ENCODE peak calls at places on chromosomes 12 and 14, in ten cellular contexts. One of them, this sample, is unnamed.

GRCh38 chr12:45464699-45465098 is 248.8 kb downstream of the ANO6 start:
- DNase-seq in Daoy: no peak
- DNase-seq in stimulated activated CD4-positive, alpha-beta T cell treated with anti-CD3 and anti-CD28 coated beads, Interleukin-4, amount 100 ng/mL, for 24 hours: no peak
- DNase-seq in naive thymus-derived CD4-positive, alpha-beta T cell: no peak
- DNase-seq in activated T-cell treated with anti-CD3 and anti-CD28 coated beads, Interleukin-2, amount 50 U/mL, for 72 hours: no peak
- DNase-seq in pancreas: no peak
- DNase-seq in NCI-H1417 treated with DMSO at 0.1 percent for 48 hours: no peak
- DNase-seq in GM03348: no peak
- DNase-seq in HTR-8/SVneo: no peak
- DNase-seq in epithelial cell of esophagus: peak; percentile 9
- DNase-seq in this sample: no peak

GRCh38 chr14:89025581-89026236 is 201.3 kb downstream of the TTC8 start:
- DNase-seq in stimulated activated CD4-positive, alpha-beta T cell treated with anti-CD3 and anti-CD28 coated beads, Interleukin-4, amount 100 ng/mL, for 24 hours: no peak
- DNase-seq in Daoy: no peak
- DNase-seq in GM03348: peak; percentile 80
- DNase-seq in activated T-cell treated with anti-CD3 and anti-CD28 coated beads, Interleukin-2, amount 50 U/mL, for 72 hours: no peak
- DNase-seq in HTR-8/SVneo: no peak
- DNase-seq in naive thymus-derived CD4-positive, alpha-beta T cell: no peak
- DNase-seq in NCI-H1417 treated with DMSO at 0.1 percent for 48 hours: no peak
- DNase-seq in pancreas: no peak
- DNase-seq in epithelial cell of esophagus: no peak
- DNase-seq in this sample: no peak

GRCh38 chr12:45726594-45727300 is 2.8 kb upstream of the ARID2 start:
- DNase-seq in GM03348: peak; percentile 69
- DNase-seq in naive thymus-derived CD4-positive, alpha-beta T cell: no peak
- DNase-seq in Daoy: peak; percentile 54
- DNase-seq in epithelial cell of esophagus: peak; percentile 48
- DNase-seq in pancreas: peak; percentile 83
- DNase-seq in activated T-cell treated with anti-CD3 and anti-CD28 coated beads, Interleukin-2, amount 50 U/mL, for 72 hours: peak; percentile 55
- DNase-seq in NCI-H1417 treated with DMSO at 0.1 percent for 48 hours: no peak
- DNase-seq in HTR-8/SVneo: peak; percentile 6
- DNase-seq in stimulated activated CD4-positive, alpha-beta T cell treated with anti-CD3 and anti-CD28 coated beads, Interleukin-4, amount 100 ng/mL, for 24 hours: peak; percentile 34
- DNase-seq in this sample: no peak

GRCh38 chr12:131060011-131060703 is 106.5 kb downstream of the ADGRD1 start:
- DNase-seq in HTR-8/SVneo: no peak
- DNase-seq in epithelial cell of esophagus: no peak
- DNase-seq in NCI-H1417 treated with DMSO at 0.1 percent for 48 hours: no peak
- DNase-seq in naive thymus-derived CD4-positive, alpha-beta T cell: no peak
- DNase-seq in Daoy: no peak
- DNase-seq in stimulated activated CD4-positive, alpha-beta T cell treated with anti-CD3 and anti-CD28 coated beads, Interleukin-4, amount 100 ng/mL, for 24 hours: no peak
- DNase-seq in GM03348: no peak
- DNase-seq in activated T-cell treated with anti-CD3 and anti-CD28 coated beads, Interleukin-2, amount 50 U/mL, for 72 hours: no peak
- DNase-seq in pancreas: no peak
- DNase-seq in this sample: no peak

GRCh38 chr12:9702239-9702638 is 30.7 kb downstream of the CLECL1 start:
- DNase-seq in Daoy: no peak
- DNase-seq in GM03348: no peak
- DNase-seq in pancreas: no peak
- DNase-seq in epithelial cell of esophagus: no peak
- DNase-seq in naive thymus-derived CD4-positive, alpha-beta T cell: peak; percentile 71
- DNase-seq in stimulated activated CD4-positive, alpha-beta T cell treated with anti-CD3 and anti-CD28 coated beads, Interleukin-4, amount 100 ng/mL, for 24 hours: peak; percentile 35
- DNase-seq in NCI-H1417 treated with DMSO at 0.1 percent for 48 hours: no peak
- DNase-seq in HTR-8/SVneo: no peak
- DNase-seq in activated T-cell treated with anti-CD3 and anti-CD28 coated beads, Interleukin-2, amount 50 U/mL, for 72 hours: peak; percentile 63
- DNase-seq in this sample: peak; percentile 75

GRCh38 chr12:89949457-89950195 is 241.0 kb upstream of the ATP2B1 start:
- DNase-seq in HTR-8/SVneo: no peak
- DNase-seq in Daoy: peak; percentile 83
- DNase-seq in naive thymus-derived CD4-positive, alpha-beta T cell: peak; percentile 77
- DNase-seq in GM03348: peak; percentile 44
- DNase-seq in stimulated activated CD4-positive, alpha-beta T cell treated with anti-CD3 and anti-CD28 coated beads, Interleukin-4, amount 100 ng/mL, for 24 hours: peak; percentile 56
- DNase-seq in epithelial cell of esophagus: peak; percentile 56
- DNase-seq in NCI-H1417 treated with DMSO at 0.1 percent for 48 hours: no peak
- DNase-seq in activated T-cell treated with anti-CD3 and anti-CD28 coated beads, Interleukin-2, amount 50 U/mL, for 72 hours: peak; percentile 53
- DNase-seq in pancreas: no peak
- DNase-seq in this sample: peak; percentile 34

GRCh38 chr12:28191018-28191595 is 851 bp downstream of the CCDC91 start:
- DNase-seq in stimulated activated CD4-positive, alpha-beta T cell treated with anti-CD3 and anti-CD28 coated beads, Interleukin-4, amount 100 ng/mL, for 24 hours: peak; percentile 58
- DNase-seq in HTR-8/SVneo: peak; percentile 31
- DNase-seq in NCI-H1417 treated with DMSO at 0.1 percent for 48 hours: no peak
- DNase-seq in naive thymus-derived CD4-positive, alpha-beta T cell: no peak
- DNase-seq in Daoy: peak; percentile 81
- DNase-seq in pancreas: no peak
- DNase-seq in GM03348: peak; percentile 68
- DNase-seq in activated T-cell treated with anti-CD3 and anti-CD28 coated beads, Interleukin-2, amount 50 U/mL, for 72 hours: peak; percentile 51
- DNase-seq in epithelial cell of esophagus: peak; percentile 60
- DNase-seq in this sample: peak; percentile 53

GRCh38 chr12:124769166-124769530 is 94.5 kb downstream of the SCARB1 start:
- DNase-seq in pancreas: no peak
- DNase-seq in HTR-8/SVneo: no peak
- DNase-seq in naive thymus-derived CD4-positive, alpha-beta T cell: no peak
- DNase-seq in Daoy: no peak
- DNase-seq in stimulated activated CD4-positive, alpha-beta T cell treated with anti-CD3 and anti-CD28 coated beads, Interleukin-4, amount 100 ng/mL, for 24 hours: no peak
- DNase-seq in NCI-H1417 treated with DMSO at 0.1 percent for 48 hours: no peak
- DNase-seq in activated T-cell treated with anti-CD3 and anti-CD28 coated beads, Interleukin-2, amount 50 U/mL, for 72 hours: no peak
- DNase-seq in GM03348: no peak
- DNase-seq in epithelial cell of esophagus: peak; percentile 63
- DNase-seq in this sample: no peak

GRCh38 chr12:125773033-125773432 is 707.8 kb downstream of the AACS start:
- DNase-seq in naive thymus-derived CD4-positive, alpha-beta T cell: no peak
- DNase-seq in stimulated activated CD4-positive, alpha-beta T cell treated with anti-CD3 and anti-CD28 coated beads, Interleukin-4, amount 100 ng/mL, for 24 hours: no peak
- DNase-seq in epithelial cell of esophagus: peak; percentile 1
- DNase-seq in HTR-8/SVneo: no peak
- DNase-seq in GM03348: no peak
- DNase-seq in pancreas: no peak
- DNase-seq in NCI-H1417 treated with DMSO at 0.1 percent for 48 hours: no peak
- DNase-seq in Daoy: peak; percentile 45
- DNase-seq in activated T-cell treated with anti-CD3 and anti-CD28 coated beads, Interleukin-2, amount 50 U/mL, for 72 hours: peak; percentile 6
- DNase-seq in this sample: no peak

GRCh38 chr14:59897757-59898383 is 22.1 kb upstream of the LRRC9 start:
- DNase-seq in naive thymus-derived CD4-positive, alpha-beta T cell: no peak
- DNase-seq in GM03348: no peak
- DNase-seq in epithelial cell of esophagus: peak; percentile 48
- DNase-seq in HTR-8/SVneo: peak; percentile 40
- DNase-seq in activated T-cell treated with anti-CD3 and anti-CD28 coated beads, Interleukin-2, amount 50 U/mL, for 72 hours: no peak
- DNase-seq in pancreas: no peak
- DNase-seq in NCI-H1417 treated with DMSO at 0.1 percent for 48 hours: no peak
- DNase-seq in stimulated activated CD4-positive, alpha-beta T cell treated with anti-CD3 and anti-CD28 coated beads, Interleukin-4, amount 100 ng/mL, for 24 hours: no peak
- DNase-seq in Daoy: peak; percentile 34
- DNase-seq in this sample: no peak

GRCh38 chr12:2868986-2869385 is 8.0 kb downstream of the FOXM1 start:
- DNase-seq in stimulated activated CD4-positive, alpha-beta T cell treated with anti-CD3 and anti-CD28 coated beads, Interleukin-4, amount 100 ng/mL, for 24 hours: no peak
- DNase-seq in pancreas: no peak
- DNase-seq in activated T-cell treated with anti-CD3 and anti-CD28 coated beads, Interleukin-2, amount 50 U/mL, for 72 hours: no peak
- DNase-seq in GM03348: no peak
- DNase-seq in Daoy: no peak
- DNase-seq in epithelial cell of esophagus: no peak
- DNase-seq in HTR-8/SVneo: no peak
- DNase-seq in naive thymus-derived CD4-positive, alpha-beta T cell: no peak
- DNase-seq in NCI-H1417 treated with DMSO at 0.1 percent for 48 hours: no peak
- DNase-seq in this sample: no peak

GRCh38 chr12:112347521-112347920 is 34.7 kb downstream of the HECTD4 start:
- DNase-seq in activated T-cell treated with anti-CD3 and anti-CD28 coated beads, Interleukin-2, amount 50 U/mL, for 72 hours: no peak
- DNase-seq in stimulated activated CD4-positive, alpha-beta T cell treated with anti-CD3 and anti-CD28 coated beads, Interleukin-4, amount 100 ng/mL, for 24 hours: no peak
- DNase-seq in NCI-H1417 treated with DMSO at 0.1 percent for 48 hours: no peak
- DNase-seq in HTR-8/SVneo: no peak
- DNase-seq in naive thymus-derived CD4-positive, alpha-beta T cell: no peak
- DNase-seq in epithelial cell of esophagus: peak; percentile 50
- DNase-seq in GM03348: peak; percentile 27
- DNase-seq in pancreas: no peak
- DNase-seq in Daoy: peak; percentile 17
- DNase-seq in this sample: no peak

GRCh38 chr12:43291516-43291915 is 260.5 kb downstream of the ADAMTS20 start:
- DNase-seq in naive thymus-derived CD4-positive, alpha-beta T cell: no peak
- DNase-seq in activated T-cell treated with anti-CD3 and anti-CD28 coated beads, Interleukin-2, amount 50 U/mL, for 72 hours: no peak
- DNase-seq in epithelial cell of esophagus: peak; percentile 46
- DNase-seq in Daoy: peak; percentile 42
- DNase-seq in stimulated activated CD4-positive, alpha-beta T cell treated with anti-CD3 and anti-CD28 coated beads, Interleukin-4, amount 100 ng/mL, for 24 hours: no peak
- DNase-seq in GM03348: peak; percentile 13
- DNase-seq in NCI-H1417 treated with DMSO at 0.1 percent for 48 hours: no peak
- DNase-seq in HTR-8/SVneo: peak; percentile 25
- DNase-seq in pancreas: no peak
- DNase-seq in this sample: no peak

GRCh38 chr12:104683831-104684503 is 227.2 kb downstream of the CHST11 start:
- DNase-seq in activated T-cell treated with anti-CD3 and anti-CD28 coated beads, Interleukin-2, amount 50 U/mL, for 72 hours: no peak
- DNase-seq in GM03348: no peak
- DNase-seq in naive thymus-derived CD4-positive, alpha-beta T cell: no peak
- DNase-seq in pancreas: no peak
- DNase-seq in stimulated activated CD4-positive, alpha-beta T cell treated with anti-CD3 and anti-CD28 coated beads, Interleukin-4, amount 100 ng/mL, for 24 hours: no peak
- DNase-seq in HTR-8/SVneo: no peak
- DNase-seq in epithelial cell of esophagus: no peak
- DNase-seq in Daoy: no peak
- DNase-seq in NCI-H1417 treated with DMSO at 0.1 percent for 48 hours: no peak
- DNase-seq in this sample: no peak

GRCh38 chr14:77868552-77869300 is 68.8 kb downstream of the ADCK1 start:
- DNase-seq in epithelial cell of esophagus: no peak
- DNase-seq in stimulated activated CD4-positive, alpha-beta T cell treated with anti-CD3 and anti-CD28 coated beads, Interleukin-4, amount 100 ng/mL, for 24 hours: no peak
- DNase-seq in GM03348: no peak
- DNase-seq in HTR-8/SVneo: no peak
- DNase-seq in naive thymus-derived CD4-positive, alpha-beta T cell: no peak
- DNase-seq in Daoy: peak; percentile 74
- DNase-seq in pancreas: no peak
- DNase-seq in activated T-cell treated with anti-CD3 and anti-CD28 coated beads, Interleukin-2, amount 50 U/mL, for 72 hours: no peak
- DNase-seq in NCI-H1417 treated with DMSO at 0.1 percent for 48 hours: no peak
- DNase-seq in this sample: no peak

This sample was measured in activated CD4-positive, alpha-beta memory T cell treated with anti-CD3 and anti-CD28 coated beads, Interleukin-2, amount 10 ng/mL, durations not matched to agents 7 days and 5 days.